ENCODE peak calls at places on chromosomes 3 and 15, in four cellular contexts. One of them, this sample, is unnamed.

GRCh38 chr3:152097120-152097519 is 171.6 kb upstream of the MBNL1 start:
- DNase-seq in MCF 10A: peak
- DNase-seq in T-helper 1 cell: no peak
- DNase-seq in T follicular helper cell: no peak
- DNase-seq in this sample: no peak

GRCh38 chr3:111534701-111535100 is 7.3 kb upstream of the CD96 start:
- DNase-seq in T-helper 1 cell: no peak
- DNase-seq in MCF 10A: peak
- DNase-seq in T follicular helper cell: no peak
- DNase-seq in this sample: no peak

GRCh38 chr15:77568014-77568959 is 64.4 kb downstream of the LINGO1 start:
- DNase-seq in T follicular helper cell: no peak
- DNase-seq in MCF 10A: no peak
- DNase-seq in T-helper 1 cell: no peak
- DNase-seq in this sample: peak

GRCh38 chr3:40924559-40925058 is 274.7 kb upstream of the CTNNB1 start:
- DNase-seq in MCF 10A: no peak
- DNase-seq in T follicular helper cell: no peak
- DNase-seq in T-helper 1 cell: no peak
- DNase-seq in this sample: peak

GRCh38 chr15:63191895-63192603 is 2.6 kb downstream of the RAB8B start:
- DNase-seq in T-helper 1 cell: peak
- DNase-seq in T follicular helper cell: peak
- DNase-seq in MCF 10A: no peak
- DNase-seq in this sample: no peak

GRCh38 chr15:93305306-93305705 is 216.3 kb upstream of the RGMA start:
- DNase-seq in T-helper 1 cell: no peak
- DNase-seq in MCF 10A: no peak
- DNase-seq in T follicular helper cell: no peak
- DNase-seq in this sample: no peak

GRCh38 chr3:115239717-115240116 is 92.6 kb upstream of the ZBTB20 start:
- DNase-seq in T-helper 1 cell: no peak
- DNase-seq in T follicular helper cell: no peak
- DNase-seq in MCF 10A: peak
- DNase-seq in this sample: no peak

GRCh38 chr3:101623656-101624055 is 49.7 kb downstream of the PCNP start:
- DNase-seq in MCF 10A: no peak
- DNase-seq in T-helper 1 cell: no peak
- DNase-seq in T follicular helper cell: no peak
- DNase-seq in this sample: no peak

GRCh38 chr3:128210711-128211110 is 57.4 kb downstream of the EEFSEC start:
- DNase-seq in T-helper 1 cell: no peak
- DNase-seq in MCF 10A: no peak
- DNase-seq in T follicular helper cell: no peak
- DNase-seq in this sample: no peak

GRCh38 chr3:179750720-179751328 is 98.0 kb downstream of the USP13 start:
- DNase-seq in T-helper 1 cell: no peak
- DNase-seq in T follicular helper cell: no peak
- DNase-seq in MCF 10A: peak
- DNase-seq in this sample: peak

GRCh38 chr3:16427309-16427965 is 86.1 kb downstream of the RFTN1 start:
- DNase-seq in MCF 10A: peak
- DNase-seq in T follicular helper cell: no peak
- DNase-seq in T-helper 1 cell: no peak
- DNase-seq in this sample: no peak

GRCh38 chr3:194003128-194004057 is 132.6 kb upstream of the HES1 start:
- DNase-seq in T-helper 1 cell: no peak
- DNase-seq in MCF 10A: peak
- DNase-seq in T follicular helper cell: no peak
- DNase-seq in this sample: peak

GRCh38 chr3:169179193-169180122 is 484.1 kb downstream of the MECOM start:
- DNase-seq in MCF 10A: no peak
- DNase-seq in T-helper 1 cell: no peak
- DNase-seq in T follicular helper cell: no peak
- DNase-seq in this sample: no peak

GRCh38 chr3:148880681-148881080 is 15.6 kb downstream of the CPA3 start:
- DNase-seq in MCF 10A: peak
- DNase-seq in T-helper 1 cell: no peak
- DNase-seq in T follicular helper cell: no peak
- DNase-seq in this sample: no peak

GRCh38 chr3:59754456-59754855 is 704.6 kb upstream of the CFAP20DC start:
- DNase-seq in T follicular helper cell: no peak
- DNase-seq in T-helper 1 cell: no peak
- DNase-seq in MCF 10A: no peak
- DNase-seq in this sample: no peak

GRCh38 chr15:77712438-77712837 is 79.7 kb upstream of the LINGO1 start:
- DNase-seq in MCF 10A: no peak
- DNase-seq in T-helper 1 cell: no peak
- DNase-seq in T follicular helper cell: no peak
- DNase-seq in this sample: no peak

GRCh38 chr3:158722108-158722507 is 10.1 kb downstream of the RARRES1 start:
- DNase-seq in T follicular helper cell: no peak
- DNase-seq in MCF 10A: no peak
- DNase-seq in T-helper 1 cell: no peak
- DNase-seq in this sample: no peak

GRCh38 chr3:107988464-107989156 is 102.2 kb downstream of the CD47 start:
- DNase-seq in MCF 10A: peak
- DNase-seq in T-helper 1 cell: no peak
- DNase-seq in T follicular helper cell: no peak
- DNase-seq in this sample: no peak

GRCh38 chr15:79432345-79433311 is 492 bp downstream of the MINAR1 start:
- DNase-seq in T-helper 1 cell: no peak
- DNase-seq in MCF 10A: no peak
- DNase-seq in T follicular helper cell: no peak
- DNase-seq in this sample: no peak

GRCh38 chr15:31235298-31236183 is 91.1 kb upstream of the KLF13 start:
- DNase-seq in MCF 10A: peak
- DNase-seq in T-helper 1 cell: no peak
- DNase-seq in T follicular helper cell: no peak
- DNase-seq in this sample: no peak

GRCh38 chr15:87756072-87756471 is 500.5 kb downstream of the NTRK3 start:
- DNase-seq in MCF 10A: no peak
- DNase-seq in T follicular helper cell: no peak
- DNase-seq in T-helper 1 cell: no peak
- DNase-seq in this sample: no peak

GRCh38 chr3:30518201-30518864 is 88.1 kb upstream of the TGFBR2 start:
- DNase-seq in T-helper 1 cell: no peak
- DNase-seq in MCF 10A: peak
- DNase-seq in T follicular helper cell: no peak
- DNase-seq in this sample: no peak

GRCh38 chr3:184050217-184050847 is 2.5 kb upstream of the HTR3C start:
- DNase-seq in T-helper 1 cell: no peak
- DNase-seq in MCF 10A: no peak
- DNase-seq in T follicular helper cell: no peak
- DNase-seq in this sample: no peak

GRCh38 chr3:56357266-56357665 is 111.0 kb downstream of the ERC2 start:
- DNase-seq in MCF 10A: peak
- DNase-seq in T-helper 1 cell: no peak
- DNase-seq in T follicular helper cell: no peak
- DNase-seq in this sample: no peak

GRCh38 chr3:72127843-72128242 is 342.9 kb upstream of the PROK2 start:
- DNase-seq in T follicular helper cell: no peak
- DNase-seq in T-helper 1 cell: no peak
- DNase-seq in MCF 10A: peak
- DNase-seq in this sample: no peak

GRCh38 chr15:28082891-28083688 is 16.0 kb downstream of the OCA2 start:
- DNase-seq in T follicular helper cell: no peak
- DNase-seq in T-helper 1 cell: no peak
- DNase-seq in MCF 10A: no peak
- DNase-seq in this sample: no peak

GRCh38 chr3:113051827-113052226 is 61.0 kb downstream of the GTPBP8 start:
- DNase-seq in T-helper 1 cell: no peak
- DNase-seq in T follicular helper cell: no peak
- DNase-seq in MCF 10A: no peak
- DNase-seq in this sample: no peak

GRCh38 chr3:193983846-193984245 is 152.1 kb upstream of the HES1 start:
- DNase-seq in T follicular helper cell: no peak
- DNase-seq in MCF 10A: no peak
- DNase-seq in T-helper 1 cell: no peak
- DNase-seq in this sample: no peak

GRCh38 chr3:99901200-99901926 is 83.7 kb downstream of the CMSS1 start:
- DNase-seq in T follicular helper cell: no peak
- DNase-seq in MCF 10A: peak
- DNase-seq in T-helper 1 cell: no peak
- DNase-seq in this sample: no peak

GRCh38 chr3:187497037-187497436 is 128.9 kb downstream of the RTP4 start:
- DNase-seq in T-helper 1 cell: no peak
- DNase-seq in T follicular helper cell: no peak
- DNase-seq in MCF 10A: no peak
- DNase-seq in this sample: no peak

GRCh38 chr3:67649681-67650080 is 4.7 kb downstream of the SUCLG2 start:
- DNase-seq in T-helper 1 cell: no peak
- DNase-seq in MCF 10A: no peak
- DNase-seq in T follicular helper cell: no peak
- DNase-seq in this sample: no peak

GRCh38 chr3:62496509-62496908 is 123.2 kb upstream of the FEZF2 start:
- DNase-seq in MCF 10A: no peak
- DNase-seq in T follicular helper cell: no peak
- DNase-seq in T-helper 1 cell: no peak
- DNase-seq in this sample: no peak

GRCh38 chr3:176939022-176939817 is 258.1 kb downstream of the TBL1XR1 start:
- DNase-seq in T follicular helper cell: no peak
- DNase-seq in MCF 10A: peak
- DNase-seq in T-helper 1 cell: no peak
- DNase-seq in this sample: peak

GRCh38 chr3:14991818-14992612 is 44.6 kb downstream of the NR2C2 start:
- DNase-seq in T-helper 1 cell: no peak
- DNase-seq in MCF 10A: no peak
- DNase-seq in T follicular helper cell: no peak
- DNase-seq in this sample: no peak

GRCh38 chr3:24598691-24599090 is 104.0 kb upstream of the THRB start:
- DNase-seq in MCF 10A: peak
- DNase-seq in T-helper 1 cell: no peak
- DNase-seq in T follicular helper cell: no peak
- DNase-seq in this sample: no peak

GRCh38 chr3:112858410-112859069 is 11.9 kb upstream of the CD200R1L start:
- DNase-seq in T follicular helper cell: no peak
- DNase-seq in T-helper 1 cell: no peak
- DNase-seq in MCF 10A: peak
- DNase-seq in this sample: no peak

GRCh38 chr3:144868506-144868905 is 896.9 kb downstream of the DIPK2A start:
- DNase-seq in MCF 10A: peak
- DNase-seq in T-helper 1 cell: no peak
- DNase-seq in T follicular helper cell: no peak
- DNase-seq in this sample: no peak

GRCh38 chr3:60269377-60269776 is 981.9 kb downstream of the FHIT start:
- DNase-seq in MCF 10A: no peak
- DNase-seq in T-helper 1 cell: no peak
- DNase-seq in T follicular helper cell: no peak
- DNase-seq in this sample: no peak

GRCh38 chr3:34678580-34678979 is 880.1 kb downstream of the PDCD6IP start:
- DNase-seq in MCF 10A: no peak
- DNase-seq in T-helper 1 cell: no peak
- DNase-seq in T follicular helper cell: no peak
- DNase-seq in this sample: no peak

GRCh38 chr15:89673162-89673506 is 6.0 kb downstream of the PLIN1 start:
- DNase-seq in MCF 10A: peak
- DNase-seq in T follicular helper cell: no peak
- DNase-seq in T-helper 1 cell: no peak
- DNase-seq in this sample: no peak

This sample was measured in T47D.